ENCODE peak calls at places on chromosomes 13 and 19, in four cellular contexts. C, T, Q and Y are unnamed samples.

GRCh38 chr13:101570410-101570809 is 117.9 kb downstream of the ITGBL1 start:
- DNase-seq in C (peak), T (no peak), Q (peak), Y (peak)

GRCh38 chr19:9498183-9498902 is at the start of gene ZNF560:
- DNase-seq in C (peak), T (no peak), Q (no peak), Y (no peak)

GRCh38 chr13:112444416-112445399 is 68.6 kb downstream of the SPACA7 start:
- DNase-seq in Q (no peak), C (no peak), T (peak), Y (no peak)

GRCh38 chr19:39816287-39817048 is 17.5 kb downstream of the DYRK1B start:
- DNase-seq in C (no peak), T (no peak), Q (no peak), Y (no peak)

GRCh38 chr13:98591721-98592352 is 14.9 kb upstream of the STK24 start:
- DNase-seq in Q (no peak), C (no peak), T (no peak), Y (no peak)

GRCh38 chr19:39413903-39414608 is 1.6 kb downstream of the PLEKHG2 start:
- DNase-seq in Q (no peak), C (no peak), T (peak), Y (no peak)

GRCh38 chr19:5889288-5889971 is 14.2 kb downstream of the NDUFA11 start:
- DNase-seq in T (no peak), C (no peak), Q (no peak), Y (no peak)

GRCh38 chr13:97544041-97544765 is 110.2 kb downstream of the RAP2A start:
- DNase-seq in Q (no peak), C (no peak), T (no peak), Y (no peak)

GRCh38 chr19:13888281-13888680 is 11.3 kb downstream of the NANOS3 start:
- DNase-seq in C (peak), T (no peak), Q (no peak), Y (no peak)

GRCh38 chr19:33207040-33207620 is 13.0 kb downstream of the LRP3 start:
- DNase-seq in T (no peak), Q (no peak), C (no peak), Y (no peak)